ENCODE peak calls at places on chromosomes 5 and 9, in four cellular contexts. W is MM.1S; L is sigmoid colon; K is CD8-positive, alpha-beta T cell. P is an unnamed sample. For H3K27me3 and H3K4me1, the result is how much of the 10 kb centered on the place peaks cover.

GRCh38 chr9:118669986-118670385 is 699.2 kb downstream of the BRINP1 start:
- DNase-seq in W (no peak), L (no peak), K (no peak), P (no peak)

GRCh38 chr9:76699966-76700365 is 64.3 kb upstream of the PCA3 start:
- DNase-seq in W (no peak), L (no peak), K (no peak), P (no peak)

GRCh38 chr9:77307166-77307565 is 129.8 kb downstream of the VPS13A start:
- DNase-seq in W (no peak), L (no peak), K (no peak), P (no peak)

GRCh38 chr5:150159741-150160179 is 4.1 kb upstream of the PDGFRB start:
- DNase-seq in W (no peak), L (no peak), K (no peak), P (no peak)

GRCh38 chr5:57488308-57488955 is 5.8 kb upstream of the ACTBL2 start:
- DNase-seq in W (no peak), L (no peak), K (no peak), P (no peak)

GRCh38 chr9:37410969-37411785 is 11.3 kb upstream of the GRHPR start:
- DNase-seq in W (no peak), L (no peak), K (no peak), P (no peak)

GRCh38 chr5:74954919-74955318 is 88.7 kb upstream of the FAM169A start:
- DNase-seq in W (no peak), L (no peak), K (no peak), P (no peak)

GRCh38 chr9:81993656-81994055 is 5.1 kb downstream of the SPATA31D1 start:
- DNase-seq in W (no peak), L (no peak), K (no peak), P (no peak)

GRCh38 chr9:93644397-93645088 is 68.2 kb downstream of the PHF2 start:
- DNase-seq in W (no peak), L (peak), K (no peak), P (no peak)

GRCh38 chr9:87884578-87885459 is 2.1 kb downstream of the SPATA31E1 start:
- DNase-seq in W (no peak), L (no peak), K (no peak), P (no peak)

GRCh38 chr9:138078846-138079245 is 201.3 kb downstream of the CACNA1B start:
- DNase-seq in W (no peak), L (no peak), K (no peak), P (no peak)

GRCh38 chr9:76996700-76997099 is 22.8 kb upstream of the FOXB2 start:
- DNase-seq in W (no peak), L (peak), K (no peak), P (no peak)

GRCh38 chr5:80668016-80668969 is 13.5 kb upstream of the DHFR start:
- DNase-seq in W (peak), L (no peak), K (no peak), P (no peak)

GRCh38 chr5:150514708-150515211 is 6.8 kb downstream of the NDST1 start:
- DNase-seq in W (no peak), L (no peak), K (no peak), P (no peak)

GRCh38 chr9:73269430-73270101 is 117.9 kb downstream of the ANXA1 start:
- DNase-seq in W (peak), L (no peak), K (no peak), P (no peak)

GRCh38 chr5:16492398-16493175 is 27.0 kb upstream of the ZNF622 start:
- DNase-seq in W (no peak), L (no peak), K (no peak), P (no peak)

GRCh38 chr5:8429778-8430758 is 561.1 kb downstream of the MTRR start:
- DNase-seq in W (no peak), L (no peak), K (no peak), P (no peak)

GRCh38 chr5:59236996-59237395 is 654.1 kb downstream of the RAB3C start:
- DNase-seq in W (no peak), L (no peak), K (no peak), P (no peak)

GRCh38 chr5:139746691-139747582 is 48.7 kb upstream of the PSD2 start:
- DNase-seq in W (no peak), L (peak), K (peak), P (peak)

GRCh38 chr5:139744471-139745120 is 51.0 kb upstream of the PSD2 start:
- DNase-seq in W (no peak), L (no peak), K (no peak), P (no peak)

GRCh38 chr5:139745800-139746690 is 49.6 kb upstream of the PSD2 start:
- DNase-seq in W (peak), L (peak), K (peak), P (peak)

GRCh38 chr5:139743804-139744203 is 51.8 kb upstream of the PSD2 start:
- DNase-seq in W (no peak), L (no peak), K (no peak), P (no peak)

GRCh38 chr5:139745121-139745799 is 50.3 kb upstream of the PSD2 start:
- DNase-seq in W (no peak), L (peak), K (no peak), P (no peak)
- H3K27me3 ChIP-seq in W (under half), L (under half), K (under half), P (under half)

GRCh38 chr9:113648586-113648985 is 185.1 kb downstream of the RGS3 start:
- DNase-seq in W (no peak), L (no peak), K (no peak), P (no peak)
- H3K27ac ChIP-seq in W (no peak), L (peak), K (no peak), P (no peak)

GRCh38 chr5:82334085-82334680 is 56.0 kb upstream of the RPS23 start:
- DNase-seq in W (no peak), L (no peak), K (no peak), P (no peak)
- H3K4me1 ChIP-seq in W (under half), L (under half), K (under half), P (under half)

DNA sequence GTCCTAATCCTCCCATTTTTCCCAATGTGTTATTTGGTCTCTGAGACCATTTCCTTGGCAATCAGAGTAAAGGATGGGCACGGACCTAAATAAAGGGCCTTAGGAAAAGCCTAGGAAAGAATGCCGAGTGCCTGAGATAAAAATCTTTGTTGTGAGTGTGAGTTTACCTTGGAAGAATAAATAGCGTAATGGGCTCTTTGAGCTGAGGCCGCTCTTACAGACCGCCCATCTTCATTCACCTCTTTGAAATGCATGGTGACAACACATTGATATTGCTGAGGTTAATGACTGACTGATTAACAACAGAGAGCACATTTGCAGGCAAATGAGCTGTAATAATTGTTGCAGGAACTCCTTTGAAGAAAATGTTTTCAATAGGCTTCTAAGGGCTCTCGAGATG is 1967.1 kb upstream of the WWC1 start:
- DNase-seq in W (no peak), L (no peak), K (no peak), P (no peak)
- H3K27me3 ChIP-seq in W (under half), L (under half), K (under half), P (under half)

GRCh38 chr5:43016217-43016779 is 23.8 kb downstream of the ANXA2R start:
- DNase-seq in W (no peak), L (no peak), K (no peak), P (no peak)
- H3K27ac ChIP-seq in W (no peak), L (no peak), K (peak), P (peak)

P was measured in effector memory CD4-positive, alpha-beta T cell.